ENCODE peak calls at places on chromosomes 1 and 21, in nine cellular contexts. J is OCI-LY7, P is GM23338, X is HCT116, B is neural progenitor cell, G is hepatocyte, S is GM23248, Z is PC-3, C is SK-N-SH. K is an unnamed sample.

GRCh38 chr1:227885135-227885647 is 62.5 kb downstream of the WNT9A start:
- DNase-seq in S (no peak), J (no peak), X (no peak), G (peak), B (no peak), C (peak), P (no peak), Z (no peak), K (no peak)

GRCh38 chr1:22537441-22538139 is 25.7 kb upstream of the EPHA8 start:
- DNase-seq in B (no peak), S (no peak), C (no peak), P (no peak), G (no peak), X (no peak), J (no peak), Z (no peak), K (no peak)

GRCh38 chr1:118866330-118866729 is 121.8 kb downstream of the TBX15 start:
- DNase-seq in X (no peak), G (no peak), B (no peak), C (no peak), S (no peak), Z (no peak), J (no peak), P (no peak), K (no peak)

GRCh38 chr1:9539829-9540550 is 725 bp downstream of the SLC25A33 start:
- DNase-seq in P (peak), C (peak), J (peak), S (peak), B (peak), X (no peak), G (peak), Z (peak), K (peak)

GRCh38 chr1:14282583-14283186 is 315.8 kb upstream of the KAZN start:
- DNase-seq in J (no peak), P (peak), X (no peak), Z (peak), B (peak), S (peak), C (no peak), G (no peak), K (no peak)

GRCh38 chr1:154237435-154237834 is 16.7 kb downstream of the UBAP2L start:
- DNase-seq in J (no peak), X (no peak), Z (no peak), P (no peak), C (no peak), B (no peak), S (no peak), G (no peak), K (no peak)

GRCh38 chr1:173269490-173270230 is 62.5 kb upstream of the TNFSF4 start:
- DNase-seq in X (peak), B (no peak), S (peak), J (no peak), C (peak), P (peak), G (no peak), Z (peak), K (no peak)

GRCh38 chr21:34807881-34808568 is 139.2 kb downstream of the CLIC6 start:
- DNase-seq in P (no peak), B (no peak), C (no peak), J (peak), Z (peak), G (peak), X (peak), S (peak), K (no peak)

GRCh38 chr1:183185941-183186490 is at the start of gene LAMC2:
- DNase-seq in G (peak), S (no peak), J (no peak), P (peak), C (no peak), Z (peak), X (peak), B (peak), K (no peak)

GRCh38 chr1:33925586-33925985 is 61.7 kb downstream of the HMGB4 start:
- DNase-seq in J (no peak), S (no peak), G (no peak), Z (no peak), X (peak), B (no peak), P (no peak), C (no peak), K (no peak)

GRCh38 chr1:29975036-29975694 is 738.8 kb downstream of the PTPRU start:
- DNase-seq in G (peak), Z (peak), X (no peak), C (no peak), B (peak), S (peak), P (peak), J (peak), K (no peak)

GRCh38 chr21:42666918-42667317 is 13.5 kb downstream of the PDE9A start:
- DNase-seq in G (no peak), B (no peak), X (no peak), J (no peak), C (no peak), Z (no peak), S (no peak), P (no peak), K (no peak)

GRCh38 chr1:211616231-211617031 is 37.5 kb upstream of the SLC30A1 start:
- DNase-seq in J (no peak), Z (no peak), C (no peak), P (no peak), B (no peak), S (no peak), G (no peak), X (no peak), K (no peak)

GRCh38 chr21:45853703-45854342 is 127.7 kb upstream of the COL6A1 start:
- DNase-seq in J (no peak), P (no peak), Z (no peak), C (no peak), G (no peak), X (no peak), B (no peak), S (no peak), K (no peak)

DNA sequence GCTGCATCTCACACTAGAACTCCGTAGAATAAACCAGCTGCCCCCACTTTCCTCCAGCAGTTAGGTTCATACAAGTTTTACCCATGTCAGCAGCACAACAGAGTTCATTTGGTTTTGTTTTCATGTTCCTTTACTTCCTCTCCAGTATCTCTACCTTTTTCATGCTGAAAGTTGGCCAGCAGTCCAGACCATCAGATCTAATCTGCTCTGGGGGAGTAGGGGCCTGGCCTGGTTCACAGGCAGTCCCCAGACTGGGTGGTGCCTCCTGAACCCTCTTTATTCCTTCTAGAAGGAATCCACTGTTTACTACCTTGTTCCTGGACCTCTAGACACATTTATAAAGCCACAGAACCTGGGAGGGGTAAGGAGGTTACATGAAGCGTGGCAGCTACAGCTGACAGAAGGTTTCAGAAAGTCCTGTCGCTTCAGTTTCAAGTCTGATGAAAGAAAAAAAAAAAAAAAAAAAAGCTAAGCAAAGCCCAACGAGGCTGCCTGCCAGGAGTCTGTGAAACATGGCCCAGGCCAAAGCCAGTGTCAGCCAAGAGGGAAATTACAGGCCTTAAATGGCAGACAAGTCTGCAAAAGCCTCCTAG is 184.6 kb upstream of the JUN start:
- DNase-seq in G (peak), B (no peak), C (peak), P (no peak), X (no peak), S (peak), J (peak), Z (no peak), K (peak)
- TF ChIP-seq EZH2phosphoT487 in G (no peak), B (no peak), C (no peak), P (no peak), X (no peak), S (no peak), J (no peak), Z (no peak), K (no peak)

GRCh38 chr1:244758700-244759099 is 76.8 kb upstream of the COX20 start:
- DNase-seq in Z (no peak), X (no peak), P (no peak), C (no peak), J (no peak), S (no peak), B (no peak), G (no peak), K (no peak)
- H3K4me2 ChIP-seq in Z (no peak), X (no peak), P (no peak), C (no peak), J (no peak), S (no peak), B (no peak), G (no peak), K (no peak)

GRCh38 chr1:230186874-230187273 is 119.8 kb downstream of the GALNT2 start:
- DNase-seq in P (no peak), S (no peak), X (no peak), J (no peak), C (no peak), G (no peak), Z (no peak), B (no peak), K (peak)
- TF ChIP-seq EZH2phosphoT487 in P (no peak), S (no peak), X (no peak), J (no peak), C (no peak), G (no peak), Z (no peak), B (no peak), K (no peak)

GRCh38 chr1:158146739-158147138 is 34.0 kb upstream of the CD1D start:
- DNase-seq in S (no peak), G (no peak), X (no peak), P (no peak), Z (no peak), C (no peak), B (no peak), J (no peak), K (no peak)

GRCh38 chr1:158148458-158148857 is 32.2 kb upstream of the CD1D start:
- DNase-seq in B (no peak), X (no peak), C (no peak), J (no peak), P (no peak), S (no peak), G (no peak), Z (no peak), K (no peak)

GRCh38 chr1:158146165-158146564 is 34.5 kb upstream of the CD1D start:
- DNase-seq in J (no peak), B (no peak), X (no peak), Z (peak), P (no peak), S (peak), G (no peak), C (no peak), K (no peak)

GRCh38 chr1:158147396-158148353 is 33.0 kb upstream of the CD1D start:
- DNase-seq in P (no peak), C (no peak), J (no peak), Z (no peak), B (no peak), X (no peak), G (no peak), S (peak), K (peak)

DNA sequence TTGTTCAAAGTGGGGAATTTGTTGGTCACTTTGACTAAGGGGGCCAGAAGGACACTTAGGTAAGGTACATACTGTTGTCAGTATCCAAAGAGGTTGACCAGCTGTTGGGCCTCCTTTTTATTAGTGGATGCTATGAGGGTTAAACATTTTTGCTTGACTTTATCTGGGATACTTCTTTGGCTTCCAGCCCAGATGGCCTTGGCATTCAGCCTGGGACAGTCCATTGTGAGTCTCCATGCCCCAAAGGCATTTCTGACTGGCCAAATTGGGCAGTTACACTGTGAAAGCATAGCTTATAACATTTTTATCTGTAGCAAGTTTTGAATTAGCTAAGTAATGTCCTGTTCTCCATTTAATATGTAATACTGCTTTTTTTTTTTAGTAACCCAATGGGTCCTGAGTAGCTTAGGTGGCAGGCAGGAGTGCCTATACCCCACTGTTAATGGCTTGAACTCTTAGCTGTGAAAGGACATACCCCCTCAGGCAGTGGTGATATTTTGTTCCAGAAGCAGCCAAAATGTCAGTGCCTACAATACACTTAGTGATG is 35.4 kb upstream of the CD1D start:
- DNase-seq in G (peak), S (peak), B (no peak), P (no peak), X (no peak), J (no peak), C (no peak), Z (peak), K (no peak)
- H3K4me2 ChIP-seq in G (no peak), S (no peak), B (no peak), P (no peak), X (no peak), J (no peak), C (peak), Z (no peak), K (no peak)

DNA sequence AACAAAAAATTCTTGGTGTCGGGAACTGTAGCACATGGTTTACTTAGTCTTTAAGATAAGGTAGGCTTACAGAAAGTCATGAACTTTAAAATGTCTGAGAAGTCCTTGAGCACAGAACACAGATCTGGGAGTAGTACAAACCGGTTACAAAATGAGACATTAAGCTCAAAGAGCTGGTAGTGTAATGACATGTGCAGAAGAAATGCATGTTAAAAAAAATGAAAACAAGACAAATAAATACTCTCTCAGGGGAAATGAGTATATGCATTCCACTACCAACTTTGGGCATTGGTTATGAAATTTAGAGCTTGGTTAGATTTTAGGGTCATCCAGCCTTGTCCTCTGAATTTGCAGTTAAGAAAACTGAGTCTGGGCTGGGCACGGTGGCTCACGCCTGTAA is 91.5 kb upstream of the F3 start:
- DNase-seq in P (no peak), S (peak), X (no peak), J (no peak), C (no peak), Z (no peak), G (no peak), B (no peak), K (no peak)
- TF ChIP-seq EZH2phosphoT487 in P (no peak), S (no peak), X (no peak), J (no peak), C (no peak), Z (no peak), G (no peak), B (no peak), K (no peak)

DNA sequence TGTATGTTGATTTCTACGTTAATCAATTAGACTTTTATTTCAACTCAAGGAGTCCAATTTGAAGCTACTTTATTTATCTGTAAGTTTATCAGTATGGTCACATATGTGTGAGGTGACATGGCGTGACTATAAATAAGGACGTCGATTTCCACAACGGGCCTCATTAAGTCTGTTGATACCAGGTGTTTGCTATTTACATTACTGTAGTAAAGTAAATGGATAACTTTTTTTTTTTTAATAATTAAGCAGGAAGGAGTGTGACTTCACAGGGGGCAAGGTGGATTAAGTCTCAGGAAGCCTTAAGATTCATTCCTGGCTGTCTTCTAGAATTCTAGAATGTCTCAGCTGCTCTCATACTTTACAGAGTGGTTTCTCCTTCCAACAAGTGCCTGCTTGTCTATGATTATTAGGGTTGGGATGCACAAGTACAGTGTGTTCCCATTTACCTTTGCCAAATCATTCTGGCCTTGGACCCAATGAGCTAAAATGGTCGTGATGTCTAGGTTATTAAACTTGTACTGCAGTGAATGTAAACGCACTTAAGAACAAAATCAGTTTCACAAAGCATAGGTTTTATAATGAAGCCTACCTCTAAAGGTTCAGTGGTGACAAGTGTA is 15.5 kb downstream of the MAP3K7CL start:
- DNase-seq in P (no peak), Z (no peak), J (no peak), C (no peak), B (no peak), G (no peak), S (peak), X (no peak), K (no peak)
- H3K4me2 ChIP-seq in P (no peak), Z (peak), J (no peak), C (peak), B (no peak), G (no peak), S (peak), X (no peak), K (no peak)